ENCODE peak calls at places on chromosomes 7 and 10, in eight cellular contexts. P is HCT116, V is psoas muscle, N is choroid plexus epithelial cell, R is lower leg skin, O is cardiac muscle cell, L is tibial artery, G is SJSA1. S is an unnamed sample.

GRCh38 chr10:103849880-103850571 is 5.3 kb downstream of the SH3PXD2A start:
- DNase-seq in G (no peak), L (peak), V (peak), N (peak), R (no peak), O (peak), P (no peak), S (no peak)

GRCh38 chr7:96179863-96180262 is 142.0 kb downstream of the SLC25A13 start:
- DNase-seq in V (no peak), O (peak), P (no peak), L (no peak), G (no peak), R (no peak), N (peak), S (no peak)

GRCh38 chr7:521221-522070 is 1.8 kb upstream of the PDGFA start:
- DNase-seq in N (no peak), L (peak), P (no peak), R (no peak), V (no peak), G (no peak), O (peak), S (no peak)

GRCh38 chr10:54900584-54900983 is 99.6 kb upstream of the PCDH15 start:
- DNase-seq in L (no peak), N (no peak), O (no peak), R (no peak), G (no peak), P (no peak), V (no peak), S (no peak)

GRCh38 chr7:92634924-92635519 is 44.8 kb upstream of the FAM133B start:
- DNase-seq in P (peak), N (peak), V (no peak), G (peak), O (peak), L (no peak), R (no peak), S (no peak)

GRCh38 chr10:33722067-33722466 is 387.6 kb upstream of the NRP1 start:
- DNase-seq in N (peak), P (no peak), O (no peak), V (no peak), R (no peak), L (no peak), G (no peak), S (no peak)

GRCh38 chr10:6363516-6363915 is 160.8 kb downstream of the PFKFB3 start:
- DNase-seq in V (no peak), L (no peak), O (no peak), R (no peak), N (no peak), G (no peak), P (no peak), S (no peak)

GRCh38 chr7:110600983-110601382 is 489.9 kb upstream of the LRRN3 start:
- DNase-seq in R (no peak), V (no peak), P (no peak), L (no peak), G (no peak), O (no peak), N (no peak), S (no peak)

GRCh38 chr10:126336786-126337185 is 51.5 kb downstream of the ADAM12 start:
- DNase-seq in G (no peak), V (no peak), O (no peak), P (no peak), R (no peak), L (no peak), N (peak), S (no peak)

GRCh38 chr7:87471430-87471829 is 4.0 kb downstream of the ABCB4 start:
- DNase-seq in P (no peak), L (no peak), R (no peak), V (no peak), N (no peak), O (no peak), G (no peak), S (no peak)

GRCh38 chr7:21850531-21851285 is 95.0 kb downstream of the CDCA7L start:
- DNase-seq in R (no peak), N (peak), G (no peak), O (no peak), P (no peak), L (no peak), V (no peak), S (no peak)

GRCh38 chr7:131027287-131027773 is 293.3 kb upstream of the KLF14 start:
- DNase-seq in V (peak), G (no peak), R (no peak), P (no peak), N (peak), L (peak), O (peak), S (no peak)

GRCh38 chr7:71784180-71784579 is 628.0 kb downstream of the CALN1 start:
- DNase-seq in G (no peak), L (no peak), P (no peak), V (no peak), N (no peak), R (no peak), O (no peak), S (peak)
- H3K4me3 ChIP-seq in G (no peak), L (no peak), P (no peak), V (no peak), N (no peak), R (no peak), O (no peak), S (no peak)

GRCh38 chr10:116670706-116671105 is 50.0 kb downstream of the PNLIPRP2 start:
- DNase-seq in O (no peak), G (no peak), P (no peak), L (no peak), V (no peak), N (no peak), R (no peak), S (no peak)

GRCh38 chr10:116669080-116669479 is 48.3 kb downstream of the PNLIPRP2 start:
- DNase-seq in V (no peak), P (no peak), R (no peak), N (no peak), G (no peak), O (no peak), L (no peak), S (no peak)

GRCh38 chr10:116671274-116671926 is 50.6 kb downstream of the PNLIPRP2 start:
- DNase-seq in P (no peak), N (peak), G (no peak), O (peak), R (no peak), L (no peak), V (no peak), S (no peak)

GRCh38 chr10:116668446-116668845 is 47.7 kb downstream of the PNLIPRP2 start:
- DNase-seq in G (no peak), V (no peak), L (no peak), P (no peak), N (no peak), R (no peak), O (no peak), S (no peak)

GRCh38 chr10:116669832-116670644 is 49.3 kb downstream of the PNLIPRP2 start:
- DNase-seq in N (no peak), L (no peak), P (no peak), O (peak), G (no peak), V (no peak), R (no peak), S (no peak)
- H3K4me3 ChIP-seq in N (no peak), L (no peak), P (no peak), O (peak), G (no peak), V (no peak), R (no peak), S (peak)

GRCh38 chr7:151518781-151519044 is 982 bp downstream of the RHEB start:
- DNase-seq in O (peak), L (no peak), G (no peak), V (no peak), N (peak), P (no peak), R (no peak), S (no peak)
- H3K4me3 ChIP-seq in O (peak), L (peak), G (peak), V (peak), N (peak), P (peak), R (peak), S (peak)

DNA sequence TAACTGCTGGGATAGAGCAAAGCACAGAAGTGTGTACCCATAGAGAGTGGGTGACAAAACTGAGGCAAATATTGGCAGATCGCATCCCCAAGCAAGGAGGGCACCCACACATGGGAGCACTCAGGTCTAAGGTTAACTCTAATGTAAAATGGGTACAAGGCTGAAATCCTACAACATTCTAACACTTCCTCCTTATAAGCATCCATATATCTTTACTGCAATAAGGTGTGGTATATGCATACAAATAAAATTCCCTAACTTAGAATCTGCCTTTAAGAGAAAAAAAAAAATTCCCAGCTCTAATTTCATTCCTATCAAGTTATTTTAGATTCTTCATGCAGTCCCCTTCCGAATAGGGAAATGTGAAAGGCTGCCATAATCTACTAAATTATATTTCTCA is 18.7 kb downstream of the EIF3A start:
- DNase-seq in O (no peak), N (no peak), R (no peak), V (no peak), P (no peak), G (no peak), L (no peak), S (no peak)
- H3K4me3 ChIP-seq in O (no peak), N (no peak), R (no peak), V (no peak), P (no peak), G (no peak), L (no peak), S (no peak)

GRCh38 chr7:69433086-69433485 is 165.2 kb upstream of the AUTS2 start:
- DNase-seq in N (no peak), V (no peak), P (no peak), O (no peak), G (no peak), R (no peak), L (no peak), S (no peak)

GRCh38 chr7:69429817-69430501 is 168.3 kb upstream of the AUTS2 start:
- DNase-seq in V (peak), N (no peak), G (no peak), R (no peak), P (no peak), O (peak), L (peak), S (no peak)

GRCh38 chr7:69430502-69431145 is 167.7 kb upstream of the AUTS2 start:
- DNase-seq in R (no peak), L (peak), G (no peak), P (no peak), O (peak), V (peak), N (no peak), S (no peak)

GRCh38 chr7:69434350-69434749 is 163.9 kb upstream of the AUTS2 start:
- DNase-seq in V (no peak), G (no peak), O (peak), L (no peak), R (no peak), N (peak), P (no peak), S (no peak)

DNA sequence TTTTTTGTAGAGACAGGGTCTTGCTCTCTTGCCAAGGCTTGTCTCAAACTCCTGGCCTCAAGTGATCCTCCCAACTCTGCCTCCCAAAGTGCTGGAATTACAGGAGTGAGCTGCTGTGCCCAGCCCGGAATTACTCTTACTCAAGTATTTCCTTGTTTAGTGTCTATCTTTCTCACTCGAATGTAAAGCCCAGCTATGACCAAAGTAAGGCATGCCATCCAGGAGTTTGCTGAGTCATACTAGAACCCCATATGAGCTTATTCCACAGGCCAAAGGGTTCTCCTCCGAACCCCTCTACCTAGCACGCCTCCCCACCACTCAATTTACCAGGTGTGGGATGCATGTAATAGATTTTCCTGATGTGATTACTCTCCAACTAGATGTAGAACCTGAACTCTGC is 166.6 kb upstream of the AUTS2 start:
- DNase-seq in G (no peak), N (no peak), R (no peak), L (no peak), V (no peak), P (no peak), O (no peak), S (no peak)
- H3K4me3 ChIP-seq in G (no peak), N (no peak), R (no peak), L (no peak), V (no peak), P (no peak), O (no peak), S (no peak)

GRCh38 chr7:101390901-101391301 is 28.2 kb downstream of the COL26A1 start:
- DNase-seq in N (peak), V (no peak), O (peak), P (no peak), R (no peak), G (no peak), L (no peak), S (no peak)

GRCh38 chr7:101386177-101386557 is 23.5 kb downstream of the COL26A1 start:
- DNase-seq in L (no peak), V (no peak), P (no peak), N (no peak), G (no peak), R (no peak), O (no peak), S (no peak)

GRCh38 chr7:101382937-101383336 is 20.3 kb downstream of the COL26A1 start:
- DNase-seq in G (no peak), O (no peak), L (no peak), V (no peak), P (no peak), R (no peak), N (no peak), S (no peak)

GRCh38 chr7:101381549-101381948 is 18.9 kb downstream of the COL26A1 start:
- DNase-seq in N (no peak), P (no peak), L (no peak), R (no peak), O (no peak), G (no peak), V (no peak), S (no peak)

DNA sequence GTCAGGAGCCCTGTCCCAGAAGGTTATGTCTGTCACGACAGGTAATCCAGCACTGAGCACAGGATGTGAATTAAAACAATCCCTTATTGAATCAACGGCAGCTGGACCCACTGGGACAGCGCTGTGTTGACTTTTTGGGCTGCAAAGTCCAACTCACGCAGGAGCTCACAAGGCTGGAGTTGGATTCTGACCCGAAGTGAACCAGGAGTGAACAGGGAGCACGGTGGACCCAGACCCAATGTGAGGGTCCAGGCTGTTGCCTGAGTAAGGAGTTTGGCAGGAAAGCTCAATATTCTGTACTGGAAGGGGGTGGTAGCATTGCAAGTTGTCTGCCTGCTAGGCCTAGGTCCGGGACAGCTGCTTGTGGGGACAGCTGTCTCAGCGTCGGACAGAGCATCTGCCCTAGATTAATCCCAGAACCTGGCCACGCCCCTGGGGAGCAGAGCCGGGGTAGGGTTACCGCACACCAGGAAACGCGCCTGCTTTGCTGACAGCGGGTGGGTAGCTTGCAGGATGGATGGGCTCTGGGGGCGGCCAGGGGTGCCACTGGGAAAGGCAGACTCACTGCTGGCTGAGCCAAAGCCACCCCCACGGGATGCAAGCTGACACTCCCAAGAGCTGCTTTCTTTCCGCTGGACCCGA is 24.0 kb downstream of the COL26A1 start:
- DNase-seq in N (no peak), L (no peak), V (peak), P (no peak), O (no peak), R (no peak), G (no peak), S (no peak)
- H3K4me3 ChIP-seq in N (no peak), L (no peak), V (peak), P (peak), O (no peak), R (no peak), G (no peak), S (no peak)

GRCh38 chr7:17129218-17129617 is 169.2 kb upstream of the AHR start:
- DNase-seq in R (no peak), V (no peak), O (no peak), L (no peak), G (no peak), N (no peak), P (no peak), S (no peak)

GRCh38 chr7:17130281-17131059 is 168.0 kb upstream of the AHR start:
- DNase-seq in N (peak), V (no peak), G (no peak), L (no peak), O (peak), P (peak), R (no peak), S (no peak)

GRCh38 chr7:17123020-17123419 is 175.4 kb upstream of the AHR start:
- DNase-seq in P (no peak), G (no peak), R (no peak), O (peak), V (no peak), L (no peak), N (peak), S (no peak)

GRCh38 chr7:17131060-17131345 is 167.4 kb upstream of the AHR start:
- DNase-seq in P (no peak), V (no peak), G (no peak), R (no peak), O (peak), L (no peak), N (peak), S (no peak)

GRCh38 chr7:17126413-17127374 is 171.8 kb upstream of the AHR start:
- DNase-seq in V (no peak), O (no peak), L (no peak), R (no peak), N (peak), G (no peak), P (no peak), S (no peak)
- H3K4me3 ChIP-seq in V (no peak), O (no peak), L (no peak), R (no peak), N (no peak), G (no peak), P (no peak), S (no peak)